ENCODE peak calls at places on chromosomes 3 and 15, in four cellular contexts. B, W, R and P are unnamed samples.

GRCh38 chr3:15471861-15472260 is 44.5 kb downstream of the EAF1 start:
- DNase-seq in B (no peak), W (no peak), R (no peak), P (no peak)

GRCh38 chr3:159749406-159749805 is 239.2 kb upstream of the IL12A start:
- DNase-seq in B (no peak), W (no peak), R (no peak), P (no peak)

GRCh38 chr3:107315136-107315535 is 62.1 kb upstream of the CCDC54 start:
- DNase-seq in B (no peak), W (no peak), R (no peak), P (peak)

GRCh38 chr3:135992072-135992471 is 26.5 kb downstream of the PPP2R3A start:
- DNase-seq in B (peak), W (peak), R (peak), P (peak)

GRCh38 chr15:94083467-94083991 is 147.8 kb upstream of the MCTP2 start:
- DNase-seq in B (peak), W (peak), R (peak), P (no peak)

GRCh38 chr3:179265092-179265491 is 14.2 kb upstream of the KCNMB3 start:
- DNase-seq in B (no peak), W (no peak), R (no peak), P (no peak)

GRCh38 chr3:70840106-70840870 is 527.9 kb upstream of the MDFIC2 start:
- DNase-seq in B (no peak), W (no peak), R (no peak), P (no peak)

GRCh38 chr3:98735296-98735695 is 27.8 kb upstream of the ST3GAL6 start:
- DNase-seq in B (no peak), W (no peak), R (no peak), P (no peak)

GRCh38 chr3:194974468-194975135 is 288.9 kb downstream of the FAM43A start:
- DNase-seq in B (no peak), W (no peak), R (no peak), P (no peak)

GRCh38 chr3:56001537-56001936 is 466.7 kb downstream of the ERC2 start:
- DNase-seq in B (no peak), W (no peak), R (no peak), P (no peak)

GRCh38 chr15:98954411-98954810 is 53.2 kb downstream of the PGPEP1L start:
- DNase-seq in B (peak), W (peak), R (peak), P (peak)

GRCh38 chr15:91348812-91349500 is 248.9 kb downstream of the SV2B start:
- DNase-seq in B (no peak), W (no peak), R (no peak), P (no peak)

GRCh38 chr3:105458518-105459215 is 92.0 kb downstream of the ALCAM start:
- DNase-seq in B (no peak), W (no peak), R (no peak), P (no peak)

GRCh38 chr3:105598047-105598796 is 231.5 kb downstream of the ALCAM start:
- DNase-seq in B (no peak), W (peak), R (peak), P (peak)

GRCh38 chr3:123773681-123774431 is 110.3 kb downstream of the MYLK start:
- DNase-seq in B (no peak), W (no peak), R (peak), P (no peak)

GRCh38 chr3:163056874-163057497 is 1560.4 kb downstream of the OTOL1 start:
- DNase-seq in B (peak), W (no peak), R (peak), P (no peak)

GRCh38 chr3:189664311-189664710 is 33.1 kb downstream of the TP63 start:
- DNase-seq in B (peak), W (peak), R (peak), P (peak)

GRCh38 chr3:31567036-31567435 is 34.3 kb downstream of the STT3B start:
- DNase-seq in B (no peak), W (no peak), R (no peak), P (no peak)

GRCh38 chr15:65856821-65857455 is 12.4 kb upstream of the RAB11A start:
- DNase-seq in B (peak), W (no peak), R (no peak), P (no peak)

GRCh38 chr15:58738051-58738707 is 11.3 kb downstream of the ADAM10 start:
- DNase-seq in B (no peak), W (no peak), R (no peak), P (no peak)

GRCh38 chr3:42732196-42732828 is 29.7 kb upstream of the HHATL start:
- DNase-seq in B (no peak), W (no peak), R (no peak), P (no peak)

GRCh38 chr3:44301746-44302145 is 36.8 kb upstream of the TCAIM start:
- DNase-seq in B (no peak), W (no peak), R (no peak), P (no peak)

DNA sequence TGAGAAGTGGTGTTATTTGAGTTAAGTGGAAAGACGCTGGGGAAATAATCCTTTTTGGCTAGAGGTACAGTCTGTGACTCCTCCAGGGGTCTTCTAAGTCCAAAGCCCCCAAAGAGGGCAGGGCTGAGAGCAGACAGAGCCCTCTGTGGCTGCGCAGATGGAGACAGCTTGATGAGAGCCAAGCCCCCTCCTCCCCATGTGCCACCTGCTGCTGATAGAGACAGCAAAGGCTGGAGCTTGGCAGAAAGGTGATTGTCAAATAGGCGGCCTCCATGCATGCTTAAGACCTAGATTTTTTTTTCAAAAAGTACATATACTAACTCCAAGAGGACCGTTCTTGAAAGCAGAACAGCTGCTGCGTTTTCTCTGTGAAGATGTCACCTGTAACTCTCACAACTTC is 72.4 kb downstream of the CRYGS start:
- DNase-seq in B (no peak), W (no peak), R (no peak), P (no peak)
- TF ChIP-seq CTCF in B (no peak), W (no peak), R (no peak), P (no peak)

GRCh38 chr3:46208167-46208704 is at the start of gene CCR1:
- DNase-seq in B (peak), W (no peak), R (no peak), P (no peak)
- TF ChIP-seq CTCF in B (peak), W (peak), R (peak), P (peak)

GRCh38 chr3:14126017-14126902 is 1.4 kb downstream of the TMEM43 start:
- DNase-seq in B (no peak), W (no peak), R (no peak), P (no peak)

GRCh38 chr3:14124223-14124614 is 451 bp downstream of the CHCHD4 start:
- DNase-seq in B (peak), W (no peak), R (no peak), P (no peak)

GRCh38 chr3:14124615-14125192 is at the start of the genes CHCHD4 and TMEM43:
- DNase-seq in B (peak), W (peak), R (peak), P (peak)

GRCh38 chr3:14127106-14127505 is 2.3 kb downstream of the TMEM43 start:
- DNase-seq in B (no peak), W (no peak), R (no peak), P (no peak)

GRCh38 chr3:14125193-14126016 is 553 bp downstream of the TMEM43 start:
- DNase-seq in B (peak), W (peak), R (peak), P (peak)
- TF ChIP-seq CTCF in B (no peak), W (peak), R (peak), P (peak)

GRCh38 chr3:11581237-11582122 is 62.2 kb downstream of the VGLL4 start:
- DNase-seq in B (no peak), W (no peak), R (no peak), P (no peak)
- TF ChIP-seq CTCF in B (no peak), W (no peak), R (no peak), P (no peak)

GRCh38 chr15:66923438-66923881 is 141.9 kb upstream of the SMAD3 start:
- DNase-seq in B (peak), W (no peak), R (no peak), P (no peak)
- TF ChIP-seq CTCF in B (peak), W (peak), R (peak), P (peak)

GRCh38 chr3:57420007-57420406 is 124.1 kb downstream of the DNAH12 start:
- DNase-seq in B (no peak), W (no peak), R (no peak), P (no peak)
- TF ChIP-seq CTCF in B (no peak), W (no peak), R (no peak), P (no peak)

GRCh38 chr15:90265271-90266060 is at the start of gene NGRN:
- DNase-seq in B (peak), W (peak), R (peak), P (peak)

GRCh38 chr15:90268415-90268814 is 2.9 kb downstream of the NGRN start:
- DNase-seq in B (no peak), W (no peak), R (no peak), P (no peak)

GRCh38 chr15:90264649-90265048 is 823 bp upstream of the NGRN start:
- DNase-seq in B (no peak), W (no peak), R (no peak), P (no peak)

GRCh38 chr15:90266061-90266431 is 574 bp downstream of the NGRN start:
- DNase-seq in B (peak), W (no peak), R (no peak), P (no peak)

GRCh38 chr15:90266485-90266884 is 1.0 kb downstream of the NGRN start:
- DNase-seq in B (peak), W (no peak), R (no peak), P (no peak)
- TF ChIP-seq CTCF in B (no peak), W (no peak), R (no peak), P (no peak)

GRCh38 chr3:131231710-131232348 is 149.7 kb upstream of the NUDT16 start:
- DNase-seq in B (no peak), W (no peak), R (no peak), P (no peak)
- TF ChIP-seq CTCF in B (no peak), W (no peak), R (no peak), P (peak)